ENCODE peak calls at places on chromosomes 7 and 10, in six cellular contexts. T, B, K, H, V and O are unnamed samples.

GRCh38 chr7:54831644-54832095 is 72.7 kb upstream of the SEC61G start:
- DNase-seq in T (peak), B (no peak), K (no peak), H (peak), V (no peak), O (peak)

GRCh38 chr10:31619410-31620095 is 300.5 kb downstream of the ZEB1 start:
- DNase-seq in T (no peak), B (no peak), K (no peak), H (no peak), V (no peak), O (no peak)

GRCh38 chr10:49398000-49398861 is 2.3 kb upstream of the DRGX start:
- DNase-seq in T (peak), B (peak), K (peak), H (peak), V (peak), O (no peak)

GRCh38 chr10:121519901-121520500 is 78.2 kb downstream of the FGFR2 start:
- DNase-seq in T (no peak), B (no peak), K (no peak), H (no peak), V (no peak), O (no peak)

GRCh38 chr7:29177963-29178612 is 16.5 kb upstream of the CHN2 start:
- DNase-seq in T (peak), B (peak), K (no peak), H (peak), V (no peak), O (no peak)

GRCh38 chr7:63054191-63054661 is 944.4 kb upstream of the ZNF722 start:
- DNase-seq in T (no peak), B (no peak), K (no peak), H (no peak), V (no peak), O (no peak)

GRCh38 chr10:83287374-83287773 is 851.9 kb upstream of the GHITM start:
- DNase-seq in T (no peak), B (no peak), K (no peak), H (no peak), V (no peak), O (no peak)

GRCh38 chr7:27146491-27147210 is 923 bp downstream of the HOXA6 start:
- DNase-seq in T (no peak), B (no peak), K (peak), H (no peak), V (no peak), O (no peak)

GRCh38 chr7:101390901-101391301 is 28.2 kb downstream of the COL26A1 start:
- DNase-seq in T (no peak), B (peak), K (peak), H (no peak), V (peak), O (no peak)

GRCh38 chr10:119724630-119725549 is 960 bp upstream of the INPP5F start:
- DNase-seq in T (no peak), B (no peak), K (peak), H (peak), V (no peak), O (no peak)

GRCh38 chr7:100122568-100122967 is 3.1 kb downstream of the CNPY4 start:
- DNase-seq in T (no peak), B (no peak), K (no peak), H (no peak), V (no peak), O (no peak)

GRCh38 chr10:103968441-103969391 is 1.8 kb downstream of the SLK start:
- DNase-seq in T (peak), B (no peak), K (no peak), H (no peak), V (no peak), O (no peak)

GRCh38 chr7:84042110-84042539 is 152.5 kb downstream of the SEMA3A start:
- DNase-seq in T (peak), B (no peak), K (no peak), H (peak), V (no peak), O (peak)

GRCh38 chr10:74799840-74800239 is 26.6 kb upstream of the KAT6B start:
- DNase-seq in T (peak), B (no peak), K (no peak), H (peak), V (no peak), O (no peak)

GRCh38 chr10:70970830-70971229 is 82.5 kb upstream of the PCBD1 start:
- DNase-seq in T (no peak), B (no peak), K (peak), H (peak), V (peak), O (no peak)

GRCh38 chr7:140695381-140695780 is 1.1 kb upstream of the NDUFB2 start:
- DNase-seq in T (no peak), B (no peak), K (no peak), H (no peak), V (no peak), O (no peak)

GRCh38 chr7:140696024-140696678 is 357 bp upstream of the NDUFB2 start:
- DNase-seq in T (peak), B (peak), K (peak), H (peak), V (peak), O (no peak)

GRCh38 chr7:140696679-140697446 is at the start of gene NDUFB2:
- DNase-seq in T (peak), B (peak), K (peak), H (peak), V (peak), O (peak)

GRCh38 chr7:140698477-140698876 is 2.0 kb downstream of the NDUFB2 start:
- DNase-seq in T (no peak), B (no peak), K (no peak), H (no peak), V (no peak), O (no peak)

DNA sequence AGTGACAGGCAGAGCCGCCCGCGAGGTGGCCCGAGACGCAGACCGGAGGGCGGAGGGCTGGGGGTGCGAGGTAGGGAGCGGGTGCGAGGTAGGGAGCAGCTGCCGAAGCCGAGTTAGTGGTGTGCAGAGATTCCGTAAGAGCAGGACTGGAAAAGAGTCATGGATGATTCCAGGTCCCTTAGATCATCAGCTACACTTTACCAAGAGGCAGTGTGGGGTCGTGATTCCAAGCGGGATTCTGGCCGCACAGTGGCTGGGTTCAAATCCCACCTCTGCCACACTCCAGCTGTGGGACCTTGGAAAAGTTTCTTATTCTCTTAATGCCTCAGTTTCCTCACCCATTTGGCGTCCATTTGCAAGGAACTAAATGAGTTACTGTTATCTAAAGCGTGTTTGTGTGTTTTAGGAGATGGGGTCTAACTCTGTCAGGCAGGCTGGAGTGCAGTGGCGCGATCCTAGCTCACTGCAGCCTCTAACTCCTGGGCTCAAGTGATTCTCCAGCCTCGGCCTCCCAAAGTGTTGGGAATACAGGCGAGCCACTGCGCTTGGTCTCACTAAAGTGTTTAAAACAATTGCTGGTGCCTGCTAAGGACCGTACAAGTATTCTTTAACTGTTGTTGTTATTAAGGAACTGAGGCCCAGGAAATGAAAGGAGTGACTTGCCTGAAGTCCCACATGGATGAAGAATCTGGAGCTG is 1.1 kb downstream of the NDUFB2 start:
- DNase-seq in T (no peak), B (no peak), K (no peak), H (peak), V (no peak), O (no peak)
- H2AFZ ChIP-seq in T (peak), B (peak), K (peak), H (peak), V (no peak), O (peak)

GRCh38 chr10:110216942-110217341 is 9.5 kb downstream of the MXI1 start:
- DNase-seq in T (no peak), B (no peak), K (no peak), H (no peak), V (no peak), O (no peak)
- TF ChIP-seq CTCF in T (no peak), B (no peak), K (no peak), H (no peak), V (no peak), O (no peak)

DNA sequence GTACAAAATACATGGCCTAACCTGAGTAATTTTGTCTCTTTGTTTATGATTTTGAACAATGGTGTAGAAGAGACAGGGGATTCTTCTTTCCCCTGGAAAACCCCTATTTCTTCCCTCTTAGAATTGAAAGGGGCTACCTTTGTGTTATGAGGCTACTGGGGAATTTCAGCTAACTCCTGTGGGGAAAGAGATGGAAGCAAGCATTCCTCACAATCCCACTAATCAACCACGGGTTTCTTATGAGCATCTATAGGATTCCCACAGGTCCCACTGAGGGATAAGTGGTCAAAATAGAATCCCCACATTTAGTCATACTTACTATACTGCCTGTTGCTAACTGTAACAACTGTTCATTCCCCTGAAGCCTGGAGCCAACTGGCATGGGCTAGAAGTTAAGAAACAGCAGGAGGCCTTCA is 32.2 kb upstream of the ITGB8 start:
- DNase-seq in T (no peak), B (no peak), K (no peak), H (peak), V (no peak), O (no peak)
- H2AFZ ChIP-seq in T (no peak), B (no peak), K (no peak), H (no peak), V (no peak), O (no peak)

GRCh38 chr10:96025566-96025965 is 17.8 kb upstream of the CCNJ start:
- DNase-seq in T (peak), B (peak), K (peak), H (no peak), V (peak), O (no peak)
- TF ChIP-seq CTCF in T (peak), B (no peak), K (peak), H (no peak), V (peak), O (no peak)

GRCh38 chr7:538764-539685 is 19.4 kb upstream of the PDGFA start:
- DNase-seq in T (peak), B (peak), K (peak), H (peak), V (no peak), O (peak)
- H2AFZ ChIP-seq in T (peak), B (no peak), K (no peak), H (no peak), V (no peak), O (peak)

GRCh38 chr10:61901829-61902447 is 439 bp downstream of the ARID5B start:
- DNase-seq in T (no peak), B (peak), K (peak), H (peak), V (no peak), O (peak)

GRCh38 chr10:61904711-61905445 is 3.4 kb downstream of the ARID5B start:
- DNase-seq in T (peak), B (peak), K (peak), H (peak), V (no peak), O (peak)

GRCh38 chr10:61902448-61903183 is 1.1 kb downstream of the ARID5B start:
- DNase-seq in T (peak), B (peak), K (peak), H (peak), V (peak), O (peak)

GRCh38 chr10:61903991-61904350 is 2.5 kb downstream of the ARID5B start:
- DNase-seq in T (peak), B (no peak), K (no peak), H (no peak), V (no peak), O (peak)

GRCh38 chr10:61903184-61903990 is 1.9 kb downstream of the ARID5B start:
- DNase-seq in T (peak), B (peak), K (peak), H (peak), V (peak), O (peak)
- TF ChIP-seq CTCF in T (peak), B (peak), K (peak), H (peak), V (peak), O (no peak)

DNA sequence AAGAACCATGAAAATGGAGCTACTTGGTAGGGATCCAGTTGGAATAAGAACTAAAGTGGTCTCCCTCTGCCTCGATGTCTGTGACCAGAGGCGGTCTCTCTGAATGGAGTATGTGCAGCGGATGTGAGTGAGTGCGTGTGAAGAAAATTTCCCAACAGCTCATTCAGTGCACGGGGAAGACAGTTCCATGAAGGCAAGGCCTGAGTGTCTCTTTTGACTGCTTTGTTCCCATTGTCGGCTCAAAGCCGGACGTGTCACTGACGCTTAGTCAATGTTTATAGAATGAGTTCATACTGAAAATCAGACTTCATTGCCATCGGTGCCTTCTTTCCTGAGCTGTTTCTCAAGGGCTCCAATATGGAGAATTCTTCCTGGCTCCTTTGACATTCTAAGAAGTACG is 55.3 kb upstream of the GRB10 start:
- DNase-seq in T (peak), B (no peak), K (no peak), H (peak), V (no peak), O (no peak)
- H2AFZ ChIP-seq in T (no peak), B (no peak), K (peak), H (peak), V (no peak), O (no peak)